ENCODE peak calls at places on chromosomes 2 and 18, in seven cellular contexts. G is thoracic aorta; T is CD4-positive, alpha-beta T cell; Z is GM23248; P is heart left ventricle; E is H9; U is adrenal gland. B is an unnamed sample.

GRCh38 chr2:143420313-143420712 is 291.1 kb downstream of the ARHGAP15 start:
- DNase-seq in G (no peak), T (no peak), Z (peak), P (no peak), E (no peak), U (no peak), B (no peak)

GRCh38 chr2:191064590-191064989 is 50.6 kb upstream of the STAT1 start:
- DNase-seq in G (no peak), T (no peak), Z (no peak), P (no peak), E (no peak), U (no peak), B (no peak)

GRCh38 chr2:113818382-113818951 is 62.0 kb upstream of the SLC35F5 start:
- DNase-seq in G (no peak), T (no peak), Z (peak), P (peak), E (peak), U (peak), B (peak)

GRCh38 chr18:7812431-7813063 is 245.4 kb downstream of the PTPRM start:
- DNase-seq in G (no peak), T (no peak), Z (peak), P (no peak), E (no peak), U (no peak), B (peak)

GRCh38 chr2:71609441-71609840 is 156.1 kb downstream of the DYSF start:
- DNase-seq in G (no peak), T (no peak), Z (peak), P (no peak), E (no peak), U (peak), B (no peak)

GRCh38 chr2:56271275-56271674 is 87.5 kb downstream of the CCDC85A start:
- DNase-seq in G (no peak), T (no peak), Z (no peak), P (no peak), E (no peak), U (no peak), B (no peak)

GRCh38 chr18:23668731-23669130 is 6.0 kb upstream of the ANKRD29 start:
- DNase-seq in G (no peak), T (no peak), Z (peak), P (no peak), E (peak), U (no peak), B (no peak)

GRCh38 chr2:219168526-219168925 is 1.3 kb downstream of the SLC23A3 start:
- DNase-seq in G (no peak), T (no peak), Z (peak), P (no peak), E (no peak), U (no peak), B (no peak)

GRCh38 chr2:172643142-172643541 is 87.3 kb downstream of the PDK1 start:
- DNase-seq in G (no peak), T (no peak), Z (peak), P (no peak), E (no peak), U (no peak), B (no peak)

GRCh38 chr18:11512096-11513030 is 97.0 kb upstream of the SLC35G4 start:
- DNase-seq in G (no peak), T (no peak), Z (peak), P (no peak), E (no peak), U (peak), B (no peak)

GRCh38 chr2:161415467-161416293 is 417 bp upstream of the TBR1 start:
- DNase-seq in G (no peak), T (peak), Z (no peak), P (no peak), E (no peak), U (no peak), B (peak)

GRCh38 chr2:229235136-229235914 is 35.8 kb downstream of the PID1 start:
- DNase-seq in G (no peak), T (no peak), Z (peak), P (no peak), E (peak), U (peak), B (no peak)

GRCh38 chr18:2889761-2890192 is 43.0 kb downstream of the EMILIN2 start:
- DNase-seq in G (no peak), T (no peak), Z (peak), P (no peak), E (no peak), U (no peak), B (no peak)

GRCh38 chr2:197306024-197306690 is 4.4 kb downstream of the ANKRD44 start:
- DNase-seq in G (no peak), T (no peak), Z (no peak), P (no peak), E (no peak), U (no peak), B (no peak)

GRCh38 chr2:18922276-18922675 is 332.9 kb upstream of the NT5C1B start:
- DNase-seq in G (no peak), T (no peak), Z (peak), P (no peak), E (no peak), U (no peak), B (no peak)

GRCh38 chr2:168156661-168157060 is 90.7 kb downstream of the STK39 start:
- DNase-seq in G (no peak), T (no peak), Z (peak), P (peak), E (no peak), U (no peak), B (no peak)

GRCh38 chr2:198376677-198377076 is 572.3 kb downstream of the PLCL1 start:
- DNase-seq in G (no peak), T (no peak), Z (peak), P (no peak), E (no peak), U (no peak), B (peak)

GRCh38 chr2:26172189-26172865 is 561 bp upstream of the GAREM2 start:
- DNase-seq in G (no peak), T (no peak), Z (no peak), P (no peak), E (peak), U (no peak), B (peak)

DNA sequence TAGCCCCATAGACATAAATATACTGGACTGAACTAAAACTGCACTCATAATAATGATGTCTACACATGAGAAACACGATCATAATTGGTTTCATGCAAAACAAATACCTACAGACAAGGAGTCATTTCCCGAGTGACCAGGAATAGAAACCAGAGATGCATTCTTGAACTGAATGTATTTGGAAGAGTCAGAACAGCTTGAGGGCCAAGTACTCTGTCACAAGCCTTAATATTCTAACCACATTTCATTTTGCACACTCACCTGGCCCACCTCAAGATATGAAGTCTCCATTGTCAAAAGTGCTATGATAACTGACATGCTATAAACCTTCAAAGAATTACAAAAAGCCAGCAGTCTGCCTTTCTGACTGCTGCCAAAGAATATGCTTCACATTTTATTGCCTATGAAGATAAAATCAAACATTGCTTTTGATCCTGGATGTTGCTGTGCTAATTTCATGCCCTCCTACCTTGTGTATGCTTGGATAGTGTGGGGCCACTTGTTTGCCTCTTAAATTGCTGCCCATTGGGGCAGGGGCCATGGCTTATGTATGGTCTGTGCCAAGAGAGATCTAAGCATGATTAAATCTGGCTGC is 18.9 kb upstream of the ASAP2 start:
- DNase-seq in G (no peak), T (no peak), Z (peak), P (no peak), E (no peak), U (no peak), B (no peak)
- H3K27ac ChIP-seq in G (peak), T (no peak), Z (peak), P (no peak), E (no peak), U (no peak), B (no peak)

GRCh38 chr2:78980871-78981270 is 44.6 kb upstream of the REG3G start:
- DNase-seq in G (no peak), T (no peak), Z (no peak), P (no peak), E (no peak), U (no peak), B (no peak)

GRCh38 chr2:78982638-78983330 is 42.7 kb upstream of the REG3G start:
- DNase-seq in G (no peak), T (no peak), Z (no peak), P (no peak), E (no peak), U (no peak), B (no peak)

GRCh38 chr2:78977661-78978145 is 47.8 kb upstream of the REG3G start:
- DNase-seq in G (no peak), T (no peak), Z (no peak), P (no peak), E (no peak), U (no peak), B (no peak)

GRCh38 chr2:78979380-78980238 is 45.9 kb upstream of the REG3G start:
- DNase-seq in G (no peak), T (no peak), Z (peak), P (no peak), E (peak), U (peak), B (peak)

DNA sequence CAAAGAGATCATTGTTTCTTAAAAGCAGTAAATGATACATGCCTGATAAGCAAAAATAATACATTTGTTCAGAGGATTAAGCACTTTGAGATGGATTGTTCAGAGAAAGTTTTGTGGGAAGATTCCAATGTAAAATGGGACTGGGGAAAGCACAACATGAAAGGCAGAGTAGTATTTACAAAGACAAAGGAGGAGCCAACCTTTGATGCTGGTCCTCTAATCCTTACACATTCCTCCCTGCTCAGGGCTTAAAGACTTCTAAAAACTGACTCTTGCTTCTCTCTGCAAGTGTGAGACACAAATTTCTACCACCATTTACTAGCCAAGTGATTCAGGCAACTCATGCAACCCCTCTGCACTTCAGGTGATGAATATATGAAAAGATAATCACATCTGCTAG is 47.2 kb upstream of the REG3G start:
- DNase-seq in G (no peak), T (no peak), Z (no peak), P (no peak), E (no peak), U (no peak), B (no peak)
- H3K27ac ChIP-seq in G (no peak), T (no peak), Z (no peak), P (no peak), E (no peak), U (no peak), B (no peak)

DNA sequence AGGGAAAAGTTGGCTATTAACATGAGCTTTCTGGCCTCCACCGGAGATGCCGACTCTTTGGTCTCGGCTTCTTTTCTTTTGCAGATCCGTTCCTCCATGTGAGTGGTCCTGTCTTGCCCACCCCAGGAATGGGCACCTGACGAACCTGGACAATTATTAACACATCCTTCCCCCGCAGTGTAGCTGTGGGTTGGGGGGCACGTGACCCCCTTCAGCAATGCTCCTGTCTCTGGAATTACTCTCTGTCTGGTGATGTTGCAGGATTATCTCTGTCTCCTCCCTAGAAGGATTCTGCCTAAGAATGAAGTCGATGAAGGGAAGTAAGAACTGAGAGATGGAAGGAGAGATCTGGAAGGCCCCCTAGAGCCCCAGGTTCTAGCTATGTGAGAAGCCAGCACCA is 115.2 kb upstream of the NPAS2 start:
- DNase-seq in G (no peak), T (no peak), Z (no peak), P (no peak), E (no peak), U (no peak), B (no peak)
- H3K27ac ChIP-seq in G (no peak), T (no peak), Z (no peak), P (no peak), E (no peak), U (no peak), B (no peak)

DNA sequence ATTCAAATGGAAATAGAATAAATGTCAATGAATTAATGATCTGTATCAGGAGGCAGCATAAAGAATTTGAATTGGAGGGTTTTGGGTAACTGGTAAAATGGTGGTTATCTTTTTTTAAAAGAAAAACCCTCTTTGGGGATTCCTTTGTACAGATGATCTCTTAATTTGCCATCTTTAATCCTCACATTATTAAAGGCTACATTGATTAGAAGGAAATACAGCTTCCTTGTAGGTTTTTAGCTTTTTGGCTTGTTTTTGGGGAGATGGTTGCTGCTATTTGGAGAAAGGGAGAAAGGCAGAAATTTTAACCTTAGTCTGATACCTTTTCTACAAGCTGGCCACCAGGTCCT is 600 bp upstream of the MAPRE2 start:
- DNase-seq in G (no peak), T (no peak), Z (no peak), P (no peak), E (no peak), U (no peak), B (no peak)
- H3K27ac ChIP-seq in G (no peak), T (peak), Z (peak), P (peak), E (peak), U (peak), B (peak)

GRCh38 chr2:85743304-85743978 is 10.3 kb upstream of the ATOH8 start:
- DNase-seq in G (no peak), T (no peak), Z (peak), P (no peak), E (no peak), U (peak), B (no peak)
- H3K27ac ChIP-seq in G (peak), T (no peak), Z (peak), P (peak), E (no peak), U (no peak), B (peak)

DNA sequence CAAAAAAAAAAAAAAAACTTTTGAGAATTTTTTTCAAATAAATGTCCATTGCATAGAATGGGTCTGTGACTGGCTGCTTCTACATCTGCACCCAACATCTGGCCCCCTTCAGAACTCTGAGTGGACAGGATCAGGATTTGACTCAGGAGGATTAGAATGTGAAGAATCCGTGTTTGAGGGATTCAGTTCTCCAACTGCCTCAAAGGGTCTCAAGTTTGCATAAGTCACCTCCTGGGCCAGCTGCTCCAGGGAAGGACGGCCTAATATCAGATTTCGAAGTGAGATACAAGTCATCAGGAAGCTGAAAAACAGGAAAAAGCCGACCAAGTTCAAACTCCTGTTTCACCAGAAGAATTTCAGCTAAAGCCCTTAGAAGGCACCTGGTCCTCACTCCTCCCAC is 10.9 kb downstream of the MAT2A start:
- DNase-seq in G (no peak), T (no peak), Z (peak), P (no peak), E (no peak), U (no peak), B (peak)
- H3K27ac ChIP-seq in G (no peak), T (no peak), Z (peak), P (no peak), E (no peak), U (no peak), B (no peak)

GRCh38 chr18:77068321-77068841 is 64.2 kb downstream of the MBP start:
- DNase-seq in G (no peak), T (no peak), Z (peak), P (no peak), E (no peak), U (no peak), B (no peak)

GRCh38 chr18:77066689-77067088 is 65.9 kb downstream of the MBP start:
- DNase-seq in G (no peak), T (no peak), Z (no peak), P (no peak), E (no peak), U (no peak), B (no peak)

GRCh38 chr18:77065221-77065981 is 67.2 kb downstream of the MBP start:
- DNase-seq in G (no peak), T (no peak), Z (peak), P (peak), E (no peak), U (no peak), B (no peak)

GRCh38 chr18:77067315-77068061 is 65.1 kb downstream of the MBP start:
- DNase-seq in G (peak), T (no peak), Z (peak), P (peak), E (no peak), U (no peak), B (no peak)

DNA sequence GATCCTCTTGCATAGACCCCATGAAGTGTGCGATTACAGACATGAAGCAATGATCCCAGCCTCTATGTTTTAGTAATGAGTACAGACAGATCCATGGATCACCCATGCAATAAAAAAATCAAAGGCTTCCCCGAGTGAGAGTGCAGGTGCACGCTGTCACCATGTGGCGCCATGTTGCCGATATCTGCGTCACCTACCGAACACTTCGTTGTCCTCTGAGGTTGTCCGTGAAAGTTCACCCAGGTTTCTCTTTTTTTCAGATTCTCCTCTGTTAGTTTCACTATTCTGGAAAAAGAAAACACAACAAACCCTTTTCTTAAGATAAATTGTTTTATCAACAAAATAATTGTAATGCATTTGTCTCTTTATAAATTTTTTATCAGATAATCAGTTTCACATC is 66.5 kb downstream of the MBP start:
- DNase-seq in G (no peak), T (no peak), Z (no peak), P (no peak), E (no peak), U (no peak), B (no peak)
- H3K27ac ChIP-seq in G (no peak), T (peak), Z (peak), P (peak), E (no peak), U (peak), B (no peak)

DNA sequence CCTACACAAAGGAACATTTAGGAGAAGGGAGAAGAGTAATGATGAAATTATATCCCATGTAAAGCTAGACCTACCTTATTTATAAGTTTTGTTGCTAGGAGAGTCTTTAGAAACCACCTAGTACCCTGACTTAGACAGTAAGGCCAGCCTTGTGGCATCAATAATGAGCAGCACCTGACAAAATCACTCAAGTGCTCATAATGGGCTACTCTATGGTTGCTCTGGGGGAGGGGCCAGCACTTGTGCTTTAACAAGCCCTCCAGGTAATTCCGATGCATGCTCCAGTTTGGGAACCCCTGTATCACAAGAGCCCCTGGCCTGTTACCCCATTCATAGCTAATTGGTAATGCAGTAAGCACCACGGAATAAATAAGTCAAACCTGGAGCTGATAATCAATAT is 102.9 kb upstream of the ALK start:
- DNase-seq in G (no peak), T (no peak), Z (no peak), P (no peak), E (no peak), U (no peak), B (no peak)
- H3K27ac ChIP-seq in G (no peak), T (no peak), Z (no peak), P (no peak), E (no peak), U (no peak), B (no peak)

DNA sequence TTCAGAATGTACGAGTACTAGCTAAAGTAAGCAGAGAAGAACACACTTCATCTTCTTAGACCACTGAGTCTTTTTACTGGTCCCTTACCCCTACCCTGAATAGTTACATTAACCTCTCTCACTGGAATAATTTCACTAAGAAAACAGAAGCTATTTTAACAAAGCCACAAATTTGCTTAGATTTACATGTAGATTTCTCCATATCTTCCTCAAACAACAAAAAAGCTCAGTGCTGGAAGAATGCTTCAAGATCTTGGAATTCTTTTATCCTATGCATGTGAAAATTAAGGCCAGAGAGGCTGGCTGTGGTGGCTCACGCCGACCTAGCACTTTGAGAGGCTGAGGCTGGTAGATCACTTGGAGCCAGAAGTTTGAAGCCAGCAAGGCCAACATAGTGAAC is 35.2 kb downstream of the MOGAT1 start:
- DNase-seq in G (no peak), T (no peak), Z (no peak), P (no peak), E (peak), U (no peak), B (no peak)
- H3K27ac ChIP-seq in G (peak), T (no peak), Z (no peak), P (no peak), E (no peak), U (no peak), B (no peak)

B was measured in WERI-Rb-1.